ENCODE peak calls at places on chromosomes 1 and 21, in six cellular contexts. One of them, this sample, is unnamed.

GRCh38 chr1:64861611-64862010 is 104.7 kb downstream of the JAK1 start:
- DNase-seq in HS-5: no peak
- DNase-seq in bronchial epithelial cell: no peak
- DNase-seq in MV-4-11: no peak
- DNase-seq in stimulated activated CD4-positive, alpha-beta T cell treated with anti-CD3 and anti-CD28 coated beads, Interleukin-1b, Interleukin-23, amount 100 ng/mL, for 4 hours: no peak
- DNase-seq in kidney tubule cell: peak; percentile 47
- DNase-seq in this sample: no peak

GRCh38 chr1:28313710-28314510 is 14.9 kb upstream of the MED18 start:
- DNase-seq in HS-5: no peak
- DNase-seq in bronchial epithelial cell: peak; percentile 78
- DNase-seq in MV-4-11: no peak
- DNase-seq in stimulated activated CD4-positive, alpha-beta T cell treated with anti-CD3 and anti-CD28 coated beads, Interleukin-1b, Interleukin-23, amount 100 ng/mL, for 4 hours: no peak
- DNase-seq in kidney tubule cell: peak; percentile 85
- DNase-seq in this sample: no peak

GRCh38 chr1:151989131-151989868 is 4.4 kb downstream of the S100A10 start:
- DNase-seq in HS-5: peak; percentile 89
- DNase-seq in bronchial epithelial cell: peak; percentile 94
- DNase-seq in MV-4-11: peak; percentile 81
- DNase-seq in stimulated activated CD4-positive, alpha-beta T cell treated with anti-CD3 and anti-CD28 coated beads, Interleukin-1b, Interleukin-23, amount 100 ng/mL, for 4 hours: no peak
- DNase-seq in kidney tubule cell: peak; percentile 93
- DNase-seq in this sample: no peak

GRCh38 chr1:67787746-67788145 is 45.5 kb downstream of the GNG12 start:
- DNase-seq in HS-5: no peak
- DNase-seq in bronchial epithelial cell: no peak
- DNase-seq in MV-4-11: no peak
- DNase-seq in stimulated activated CD4-positive, alpha-beta T cell treated with anti-CD3 and anti-CD28 coated beads, Interleukin-1b, Interleukin-23, amount 100 ng/mL, for 4 hours: no peak
- DNase-seq in kidney tubule cell: peak; percentile 31
- DNase-seq in this sample: no peak

GRCh38 chr1:216910081-216910840 is 187.0 kb upstream of the ESRRG start:
- DNase-seq in HS-5: no peak
- DNase-seq in bronchial epithelial cell: no peak
- DNase-seq in MV-4-11: no peak
- DNase-seq in stimulated activated CD4-positive, alpha-beta T cell treated with anti-CD3 and anti-CD28 coated beads, Interleukin-1b, Interleukin-23, amount 100 ng/mL, for 4 hours: no peak
- DNase-seq in kidney tubule cell: no peak
- DNase-seq in this sample: no peak

GRCh38 chr1:16440150-16440479 is 409 bp upstream of the NECAP2 start:
- DNase-seq in HS-5: no peak
- DNase-seq in bronchial epithelial cell: no peak
- DNase-seq in MV-4-11: no peak
- DNase-seq in stimulated activated CD4-positive, alpha-beta T cell treated with anti-CD3 and anti-CD28 coated beads, Interleukin-1b, Interleukin-23, amount 100 ng/mL, for 4 hours: no peak
- DNase-seq in kidney tubule cell: no peak
- DNase-seq in this sample: no peak

GRCh38 chr1:102191723-102192122 is 195.0 kb upstream of the OLFM3 start:
- DNase-seq in HS-5: peak; percentile 24
- DNase-seq in bronchial epithelial cell: peak; percentile 18
- DNase-seq in MV-4-11: peak; percentile 27
- DNase-seq in stimulated activated CD4-positive, alpha-beta T cell treated with anti-CD3 and anti-CD28 coated beads, Interleukin-1b, Interleukin-23, amount 100 ng/mL, for 4 hours: no peak
- DNase-seq in kidney tubule cell: peak; percentile 45
- DNase-seq in this sample: peak; percentile 36

GRCh38 chr1:39255212-39255611 is 50.7 kb downstream of the MACF1 start:
- DNase-seq in HS-5: peak; percentile 49
- DNase-seq in bronchial epithelial cell: no peak
- DNase-seq in MV-4-11: no peak
- DNase-seq in stimulated activated CD4-positive, alpha-beta T cell treated with anti-CD3 and anti-CD28 coated beads, Interleukin-1b, Interleukin-23, amount 100 ng/mL, for 4 hours: no peak
- DNase-seq in kidney tubule cell: no peak
- DNase-seq in this sample: no peak

GRCh38 chr1:202411421-202411820 is 62.9 kb downstream of the PPP1R12B start:
- DNase-seq in HS-5: no peak
- DNase-seq in bronchial epithelial cell: no peak
- DNase-seq in MV-4-11: no peak
- DNase-seq in stimulated activated CD4-positive, alpha-beta T cell treated with anti-CD3 and anti-CD28 coated beads, Interleukin-1b, Interleukin-23, amount 100 ng/mL, for 4 hours: no peak
- DNase-seq in kidney tubule cell: no peak
- DNase-seq in this sample: no peak

GRCh38 chr21:45409466-45410150 is 4.6 kb downstream of the COL18A1 start:
- DNase-seq in HS-5: no peak
- DNase-seq in bronchial epithelial cell: peak; percentile 83
- DNase-seq in MV-4-11: peak; percentile 19
- DNase-seq in stimulated activated CD4-positive, alpha-beta T cell treated with anti-CD3 and anti-CD28 coated beads, Interleukin-1b, Interleukin-23, amount 100 ng/mL, for 4 hours: no peak
- DNase-seq in kidney tubule cell: peak; percentile 65
- DNase-seq in this sample: no peak

GRCh38 chr1:79100385-79100784 is 93.9 kb upstream of the ADGRL4 start:
- DNase-seq in HS-5: peak; percentile 58
- DNase-seq in bronchial epithelial cell: peak; percentile 86
- DNase-seq in MV-4-11: no peak
- DNase-seq in stimulated activated CD4-positive, alpha-beta T cell treated with anti-CD3 and anti-CD28 coated beads, Interleukin-1b, Interleukin-23, amount 100 ng/mL, for 4 hours: no peak
- DNase-seq in kidney tubule cell: peak; percentile 42
- DNase-seq in this sample: no peak

GRCh38 chr1:119275145-119275929 is 93.2 kb upstream of the HAO2 start:
- DNase-seq in HS-5: no peak
- DNase-seq in bronchial epithelial cell: peak; percentile 66
- DNase-seq in MV-4-11: peak; percentile 39
- DNase-seq in stimulated activated CD4-positive, alpha-beta T cell treated with anti-CD3 and anti-CD28 coated beads, Interleukin-1b, Interleukin-23, amount 100 ng/mL, for 4 hours: peak; percentile 9
- DNase-seq in kidney tubule cell: peak; percentile 66
- DNase-seq in this sample: peak; percentile 58

GRCh38 chr1:167936930-167937708 is at the start of gene MPC2:
- DNase-seq in HS-5: peak; percentile 33
- DNase-seq in bronchial epithelial cell: peak; percentile 52
- DNase-seq in MV-4-11: peak; percentile 51
- DNase-seq in stimulated activated CD4-positive, alpha-beta T cell treated with anti-CD3 and anti-CD28 coated beads, Interleukin-1b, Interleukin-23, amount 100 ng/mL, for 4 hours: peak; percentile 18
- DNase-seq in kidney tubule cell: peak; percentile 54
- DNase-seq in this sample: peak; percentile 78

GRCh38 chr1:108200627-108201106 is 524 bp upstream of the SLC25A24 start:
- DNase-seq in HS-5: no peak
- DNase-seq in bronchial epithelial cell: peak; percentile 88
- DNase-seq in MV-4-11: peak; percentile 59
- DNase-seq in stimulated activated CD4-positive, alpha-beta T cell treated with anti-CD3 and anti-CD28 coated beads, Interleukin-1b, Interleukin-23, amount 100 ng/mL, for 4 hours: peak; percentile 46
- DNase-seq in kidney tubule cell: peak; percentile 79
- DNase-seq in this sample: peak; percentile 73

GRCh38 chr1:111334169-111334568 is 43.5 kb downstream of the CHIA start:
- DNase-seq in HS-5: no peak
- DNase-seq in bronchial epithelial cell: peak; percentile 45
- DNase-seq in MV-4-11: peak; percentile 16
- DNase-seq in stimulated activated CD4-positive, alpha-beta T cell treated with anti-CD3 and anti-CD28 coated beads, Interleukin-1b, Interleukin-23, amount 100 ng/mL, for 4 hours: peak; percentile 40
- DNase-seq in kidney tubule cell: peak; percentile 57
- DNase-seq in this sample: peak; percentile 60

GRCh38 chr1:235669277-235669676 is 19.7 kb upstream of the GNG4 start:
- DNase-seq in HS-5: no peak
- DNase-seq in bronchial epithelial cell: no peak
- DNase-seq in MV-4-11: no peak
- DNase-seq in stimulated activated CD4-positive, alpha-beta T cell treated with anti-CD3 and anti-CD28 coated beads, Interleukin-1b, Interleukin-23, amount 100 ng/mL, for 4 hours: no peak
- DNase-seq in kidney tubule cell: no peak
- DNase-seq in this sample: no peak

GRCh38 chr1:15056515-15057285 is 96.8 kb upstream of the TMEM51 start:
- DNase-seq in HS-5: peak; percentile 28
- DNase-seq in bronchial epithelial cell: peak; percentile 22
- DNase-seq in MV-4-11: no peak
- DNase-seq in stimulated activated CD4-positive, alpha-beta T cell treated with anti-CD3 and anti-CD28 coated beads, Interleukin-1b, Interleukin-23, amount 100 ng/mL, for 4 hours: no peak
- DNase-seq in kidney tubule cell: peak; percentile 67
- DNase-seq in this sample: no peak

GRCh38 chr21:41065539-41065938 is 102.4 kb upstream of the BACE2 start:
- DNase-seq in HS-5: no peak
- DNase-seq in bronchial epithelial cell: no peak
- DNase-seq in MV-4-11: no peak
- DNase-seq in stimulated activated CD4-positive, alpha-beta T cell treated with anti-CD3 and anti-CD28 coated beads, Interleukin-1b, Interleukin-23, amount 100 ng/mL, for 4 hours: no peak
- DNase-seq in kidney tubule cell: no peak
- DNase-seq in this sample: no peak

GRCh38 chr1:210692796-210693195 is 364.1 kb downstream of the HHAT start:
- DNase-seq in HS-5: no peak
- DNase-seq in bronchial epithelial cell: no peak
- DNase-seq in MV-4-11: peak; percentile 97
- DNase-seq in stimulated activated CD4-positive, alpha-beta T cell treated with anti-CD3 and anti-CD28 coated beads, Interleukin-1b, Interleukin-23, amount 100 ng/mL, for 4 hours: no peak
- DNase-seq in kidney tubule cell: no peak
- DNase-seq in this sample: peak; percentile 18

GRCh38 chr1:203037509-203038190 is 11.4 kb downstream of the PPFIA4 start:
- DNase-seq in HS-5: no peak
- DNase-seq in bronchial epithelial cell: no peak
- DNase-seq in MV-4-11: no peak
- DNase-seq in stimulated activated CD4-positive, alpha-beta T cell treated with anti-CD3 and anti-CD28 coated beads, Interleukin-1b, Interleukin-23, amount 100 ng/mL, for 4 hours: no peak
- DNase-seq in kidney tubule cell: no peak
- DNase-seq in this sample: no peak

GRCh38 chr1:109542657-109543056 is 3.0 kb downstream of the GPR61 start:
- DNase-seq in HS-5: no peak
- DNase-seq in bronchial epithelial cell: no peak
- DNase-seq in MV-4-11: no peak
- DNase-seq in stimulated activated CD4-positive, alpha-beta T cell treated with anti-CD3 and anti-CD28 coated beads, Interleukin-1b, Interleukin-23, amount 100 ng/mL, for 4 hours: no peak
- DNase-seq in kidney tubule cell: no peak
- DNase-seq in this sample: no peak

GRCh38 chr1:205764578-205764977 is 10.7 kb downstream of the RAB29 start:
- DNase-seq in HS-5: no peak
- DNase-seq in bronchial epithelial cell: no peak
- DNase-seq in MV-4-11: no peak
- DNase-seq in stimulated activated CD4-positive, alpha-beta T cell treated with anti-CD3 and anti-CD28 coated beads, Interleukin-1b, Interleukin-23, amount 100 ng/mL, for 4 hours: no peak
- DNase-seq in kidney tubule cell: no peak
- DNase-seq in this sample: no peak

GRCh38 chr1:20732071-20732587 is 374 bp downstream of the SH2D5 start:
- DNase-seq in HS-5: peak; percentile 49
- DNase-seq in bronchial epithelial cell: peak; percentile 67
- DNase-seq in MV-4-11: no peak
- DNase-seq in stimulated activated CD4-positive, alpha-beta T cell treated with anti-CD3 and anti-CD28 coated beads, Interleukin-1b, Interleukin-23, amount 100 ng/mL, for 4 hours: peak; percentile 40
- DNase-seq in kidney tubule cell: peak; percentile 86
- DNase-seq in this sample: peak; percentile 37

GRCh38 chr1:43306688-43307457 is 6.1 kb downstream of the TIE1 start:
- DNase-seq in HS-5: no peak
- DNase-seq in bronchial epithelial cell: no peak
- DNase-seq in MV-4-11: no peak
- DNase-seq in stimulated activated CD4-positive, alpha-beta T cell treated with anti-CD3 and anti-CD28 coated beads, Interleukin-1b, Interleukin-23, amount 100 ng/mL, for 4 hours: no peak
- DNase-seq in kidney tubule cell: no peak
- DNase-seq in this sample: no peak

GRCh38 chr1:196407358-196408041 is 200.7 kb downstream of the KCNT2 start:
- DNase-seq in HS-5: no peak
- DNase-seq in bronchial epithelial cell: no peak
- DNase-seq in MV-4-11: no peak
- DNase-seq in stimulated activated CD4-positive, alpha-beta T cell treated with anti-CD3 and anti-CD28 coated beads, Interleukin-1b, Interleukin-23, amount 100 ng/mL, for 4 hours: no peak
- DNase-seq in kidney tubule cell: peak; percentile 40
- DNase-seq in this sample: no peak